ENCODE peak calls at places on chromosome 6, in four cellular contexts. D is HFFc6, V is lower leg skin, P is endothelial cell. M is an unnamed sample.

GRCh38 chr6:138538390-138539031 is 39.2 kb upstream of the NHSL1 start:
- DNase-seq in D (peak), V (no peak), P (no peak), M (peak)

GRCh38 chr6:155959898-155960297 is 504.3 kb upstream of the NOX3 start:
- DNase-seq in D (no peak), V (no peak), P (no peak), M (no peak)

GRCh38 chr6:108837236-108837971 is 10.8 kb upstream of the ARMC2 start:
- DNase-seq in D (no peak), V (no peak), P (no peak), M (no peak)

GRCh38 chr6:54574671-54575070 is 266.4 kb downstream of the TINAG start:
- DNase-seq in D (no peak), V (no peak), P (no peak), M (no peak)

GRCh38 chr6:170286934-170287265 is 4.0 kb downstream of the DLL1 start:
- DNase-seq in D (no peak), V (no peak), P (no peak), M (no peak)

GRCh38 chr6:44257007-44257752 is at the start of gene SLC35B2:
- DNase-seq in D (peak), V (peak), P (peak), M (no peak)

GRCh38 chr6:159104163-159104885 is 59.5 kb upstream of the TAGAP start:
- DNase-seq in D (peak), V (no peak), P (peak), M (no peak)

GRCh38 chr6:138782243-138782642 is 8.7 kb downstream of the CCDC28A start:
- DNase-seq in D (no peak), V (no peak), P (no peak), M (no peak)

GRCh38 chr6:31822038-31822821 is 5.3 kb upstream of the HSPA1B start:
- DNase-seq in D (peak), V (peak), P (peak), M (peak)

GRCh38 chr6:126876446-126876845 is 242.0 kb upstream of the RSPO3 start:
- DNase-seq in D (no peak), V (no peak), P (no peak), M (no peak)

GRCh38 chr6:87210979-87211378 is 55.6 kb downstream of the ZNF292 start:
- DNase-seq in D (no peak), V (no peak), P (no peak), M (no peak)

GRCh38 chr6:36655073-36655847 is 23.3 kb upstream of the CDKN1A start:
- DNase-seq in D (no peak), V (no peak), P (no peak), M (no peak)

GRCh38 chr6:88164061-88164460 is 2.1 kb downstream of the CNR1 start:
- DNase-seq in D (no peak), V (no peak), P (no peak), M (no peak)

GRCh38 chr6:85580104-85580877 is 13.4 kb downstream of the SNX14 start:
- DNase-seq in D (no peak), V (no peak), P (no peak), M (no peak)

GRCh38 chr6:39204646-39205244 is 24.5 kb downstream of the KCNK5 start:
- DNase-seq in D (no peak), V (no peak), P (no peak), M (no peak)

GRCh38 chr6:83252717-83253116 is 59.6 kb downstream of the RWDD2A start:
- DNase-seq in D (peak), V (no peak), P (no peak), M (no peak)

GRCh38 chr6:114121913-114122662 is 151.1 kb upstream of the HDAC2 start:
- DNase-seq in D (no peak), V (no peak), P (no peak), M (no peak)

GRCh38 chr6:31631681-31632278 is 11.3 kb downstream of the PRRC2A start:
- DNase-seq in D (no peak), V (no peak), P (no peak), M (no peak)

GRCh38 chr6:167748046-167748445 is 78.7 kb upstream of the AFDN start:
- DNase-seq in D (no peak), V (no peak), P (no peak), M (no peak)

GRCh38 chr6:170250981-170251775 is 39.7 kb downstream of the DLL1 start:
- DNase-seq in D (no peak), V (no peak), P (no peak), M (no peak)

GRCh38 chr6:136213853-136214252 is 36.3 kb downstream of the MTFR2 start:
- DNase-seq in D (no peak), V (no peak), P (no peak), M (no peak)

GRCh38 chr6:63897952-63898351 is 262.4 kb downstream of the PHF3 start:
- DNase-seq in D (no peak), V (no peak), P (no peak), M (no peak)

GRCh38 chr6:27757307-27757706 is 154.9 kb downstream of the OR2B2 start:
- DNase-seq in D (no peak), V (no peak), P (peak), M (no peak)

GRCh38 chr6:134631398-134631924 is 313.5 kb upstream of the SGK1 start:
- DNase-seq in D (no peak), V (no peak), P (no peak), M (no peak)

GRCh38 chr6:169993861-169994481 is 242.5 kb downstream of the ERMARD start:
- DNase-seq in D (no peak), V (no peak), P (no peak), M (no peak)

GRCh38 chr6:31243508-31243907 is 28.4 kb downstream of the HLA-C start:
- DNase-seq in D (no peak), V (no peak), P (no peak), M (no peak)

GRCh38 chr6:107816818-107817217 is 7.3 kb downstream of the SCML4 start:
- DNase-seq in D (no peak), V (no peak), P (no peak), M (no peak)

GRCh38 chr6:109449789-109450673 is 5.5 kb downstream of the MICAL1 start:
- DNase-seq in D (no peak), V (no peak), P (no peak), M (no peak)

GRCh38 chr6:137044366-137045220 is at the start of gene IL20RA:
- DNase-seq in D (no peak), V (no peak), P (peak), M (no peak)

GRCh38 chr6:1240766-1241165 is 71.1 kb upstream of the FOXQ1 start:
- DNase-seq in D (peak), V (no peak), P (no peak), M (no peak)

GRCh38 chr6:95133578-95133977 is 443.8 kb upstream of the MANEA start:
- DNase-seq in D (no peak), V (no peak), P (peak), M (no peak)

GRCh38 chr6:32843979-32844838 is at the start of gene PSMB8:
- DNase-seq in D (peak), V (peak), P (peak), M (peak)
- TF ChIP-seq CTCF in D (peak), V (no peak), P (no peak), M (peak)

DNA sequence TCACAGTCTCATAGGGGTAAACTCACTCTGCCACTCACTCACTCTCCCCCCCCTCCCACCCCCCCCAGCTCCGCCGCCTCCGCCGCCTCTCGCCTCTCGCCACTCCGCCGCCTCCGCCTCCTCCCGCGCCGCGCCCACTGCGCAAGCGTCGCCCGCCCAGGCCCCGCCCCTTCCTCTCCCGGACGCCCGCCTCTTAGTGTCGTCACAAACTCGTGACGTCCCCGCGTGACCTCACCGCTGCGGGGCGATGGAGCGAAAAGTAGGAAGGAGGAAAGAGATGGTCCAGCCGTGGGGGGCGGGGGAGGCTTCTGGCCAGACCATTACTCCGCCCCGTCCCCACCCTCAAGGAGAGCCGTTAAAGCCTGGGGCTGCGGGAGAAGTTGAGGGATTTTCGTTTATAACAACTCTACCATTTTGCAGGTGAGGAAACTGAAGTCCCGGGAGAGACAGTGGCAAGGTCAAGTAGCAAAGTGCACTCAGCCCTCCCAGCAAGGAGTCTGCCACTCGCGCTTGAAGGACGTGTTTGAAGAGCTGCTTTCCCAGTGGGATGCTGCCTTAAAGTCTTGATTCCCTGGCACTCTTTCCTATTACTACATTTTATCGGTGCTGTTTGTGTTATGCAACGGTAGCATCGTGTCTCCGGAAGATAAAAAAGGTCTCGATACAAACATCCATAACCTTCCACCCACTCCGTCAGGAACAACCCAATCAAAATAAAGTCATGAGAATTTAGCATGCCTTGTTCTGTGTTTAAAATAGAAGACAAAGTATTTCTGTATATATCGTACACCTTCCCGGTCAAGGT is at the start of gene ILRUN:
- DNase-seq in D (peak), V (peak), P (peak), M (peak)
- TF ChIP-seq CTCF in D (no peak), V (no peak), P (no peak), M (no peak)

GRCh38 chr6:73580247-73581149 is 59.7 kb upstream of the EEF1A1 start:
- DNase-seq in D (peak), V (peak), P (peak), M (peak)
- TF ChIP-seq CTCF in D (peak), V (no peak), P (peak), M (peak)

GRCh38 chr6:13574571-13575376 is at the start of gene SIRT5:
- DNase-seq in D (peak), V (peak), P (peak), M (peak)
- TF ChIP-seq CTCF in D (no peak), V (no peak), P (peak), M (no peak)

GRCh38 chr6:152642578-152643375 is 5.6 kb upstream of the SYNE1 start:
- DNase-seq in D (peak), V (peak), P (peak), M (no peak)
- TF ChIP-seq CTCF in D (peak), V (no peak), P (no peak), M (peak)

DNA sequence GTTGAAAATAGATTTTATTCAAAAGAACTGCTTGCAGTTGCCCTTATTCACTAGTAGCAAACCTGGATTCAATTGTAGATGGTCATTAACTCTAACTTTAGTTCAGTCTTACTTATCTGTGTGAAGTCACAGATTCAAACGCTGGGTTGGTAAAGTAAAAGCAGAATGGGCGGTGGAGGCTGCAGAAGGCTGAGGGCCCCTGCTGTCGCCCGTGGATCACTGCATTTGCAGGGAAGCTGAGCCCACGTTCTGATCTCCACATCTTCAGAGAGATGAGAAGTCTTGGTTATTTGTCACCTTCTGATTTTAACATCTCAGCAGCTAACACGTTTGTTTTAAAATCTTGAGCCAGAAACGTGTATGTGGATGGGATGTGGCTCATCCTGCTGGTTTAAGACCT is 75.1 kb downstream of the SNX9 start:
- DNase-seq in D (no peak), V (no peak), P (no peak), M (no peak)
- TF ChIP-seq CTCF in D (no peak), V (no peak), P (no peak), M (no peak)